ENCODE peak calls at places on chromosome 17, in eight cellular contexts. K is GM03348; N is ACHN; D is stimulated activated CD4-positive, alpha-beta T cell treated with anti-CD3 and anti-CD28 coated beads, Interleukin-1b, Interleukin-23, amount 100 ng/mL, for 24 hours; O is LoVo; I is heart right ventricle; M is posterior cingulate gyrus; C is NCI-H446. H is an unnamed sample.

GRCh38 chr17:81387235-81388060 is 7.8 kb upstream of the BAHCC1 start:
- DNase-seq in K (peak), N (no peak), D (peak), O (peak), I (peak), M (peak), C (no peak), H (peak)

GRCh38 chr17:67779098-67779672 is 46.1 kb upstream of the BPTF start:
- DNase-seq in K (peak), N (peak), D (no peak), O (no peak), I (peak), M (peak), C (peak), H (peak)

GRCh38 chr17:57370051-57370581 is 113.8 kb downstream of the MSI2 start:
- DNase-seq in K (peak), N (peak), D (no peak), O (peak), I (no peak), M (no peak), C (no peak), H (peak)

GRCh38 chr17:17853811-17854527 is 17.2 kb upstream of the SREBF1 start:
- DNase-seq in K (no peak), N (no peak), D (no peak), O (no peak), I (no peak), M (no peak), C (no peak), H (no peak)

GRCh38 chr17:13631541-13631940 is 29.8 kb upstream of the HS3ST3A1 start:
- DNase-seq in K (no peak), N (no peak), D (no peak), O (no peak), I (no peak), M (no peak), C (no peak), H (no peak)

GRCh38 chr17:57899822-57900221 is 50.0 kb upstream of the MRPS23 start:
- DNase-seq in K (peak), N (peak), D (no peak), O (peak), I (no peak), M (no peak), C (no peak), H (no peak)

GRCh38 chr17:66755101-66755943 is 79.6 kb upstream of the CACNG5 start:
- DNase-seq in K (no peak), N (peak), D (no peak), O (peak), I (no peak), M (peak), C (no peak), H (no peak)

GRCh38 chr17:77499699-77500435 is 359.1 kb downstream of the SEC14L1 start:
- DNase-seq in K (no peak), N (no peak), D (no peak), O (no peak), I (no peak), M (peak), C (no peak), H (no peak)

H was measured in K562.